ENCODE peak calls at places on chromosomes 6 and 20, in five cellular contexts. One of them, this sample, is unnamed.
A peak's percentile ranks its signal among the peaks of the same experiment; 100 is the strongest.

GRCh38 chr20:39986231-39986904 is 702.7 kb downstream of the MAFB start:
- DNase-seq in mesothelial cell of epicardium: no peak
- DNase-seq in stimulated activated CD4-positive, alpha-beta T cell treated with anti-CD3 and anti-CD28 coated beads, Interleukin-2, amount 100 ng/mL, for 48 hours: no peak
- DNase-seq in hypothalamus: no peak
- DNase-seq in AG09309: no peak
- DNase-seq in this sample: peak; percentile 12

GRCh38 chr20:48236485-48237055 is 451.3 kb upstream of the SULF2 start:
- DNase-seq in stimulated activated CD4-positive, alpha-beta T cell treated with anti-CD3 and anti-CD28 coated beads, Interleukin-2, amount 100 ng/mL, for 48 hours: no peak
- DNase-seq in hypothalamus: no peak
- DNase-seq in AG09309: no peak
- DNase-seq in mesothelial cell of epicardium: no peak
- DNase-seq in this sample: no peak

GRCh38 chr6:39298061-39298460 is 16.2 kb downstream of the KCNK17 start:
- DNase-seq in stimulated activated CD4-positive, alpha-beta T cell treated with anti-CD3 and anti-CD28 coated beads, Interleukin-2, amount 100 ng/mL, for 48 hours: no peak
- DNase-seq in mesothelial cell of epicardium: no peak
- DNase-seq in hypothalamus: no peak
- DNase-seq in AG09309: no peak
- DNase-seq in this sample: no peak

GRCh38 chr6:141103246-141103645 is 1029.5 kb upstream of the GJE1 start:
- DNase-seq in stimulated activated CD4-positive, alpha-beta T cell treated with anti-CD3 and anti-CD28 coated beads, Interleukin-2, amount 100 ng/mL, for 48 hours: no peak
- DNase-seq in hypothalamus: no peak
- DNase-seq in AG09309: peak; percentile 40
- DNase-seq in mesothelial cell of epicardium: no peak
- DNase-seq in this sample: peak; percentile 13

GRCh38 chr6:16092990-16093389 is 35.9 kb upstream of the MYLIP start:
- DNase-seq in hypothalamus: no peak
- DNase-seq in stimulated activated CD4-positive, alpha-beta T cell treated with anti-CD3 and anti-CD28 coated beads, Interleukin-2, amount 100 ng/mL, for 48 hours: no peak
- DNase-seq in mesothelial cell of epicardium: no peak
- DNase-seq in AG09309: no peak
- DNase-seq in this sample: no peak

GRCh38 chr20:36808317-36809257 is 35.0 kb upstream of the DSN1 start:
- DNase-seq in stimulated activated CD4-positive, alpha-beta T cell treated with anti-CD3 and anti-CD28 coated beads, Interleukin-2, amount 100 ng/mL, for 48 hours: peak; percentile 84
- DNase-seq in mesothelial cell of epicardium: no peak
- DNase-seq in hypothalamus: no peak
- DNase-seq in AG09309: peak; percentile 40
- DNase-seq in this sample: peak; percentile 74

GRCh38 chr20:38278763-38279162 is 18.2 kb upstream of the KIAA1755 start:
- DNase-seq in hypothalamus: no peak
- DNase-seq in stimulated activated CD4-positive, alpha-beta T cell treated with anti-CD3 and anti-CD28 coated beads, Interleukin-2, amount 100 ng/mL, for 48 hours: no peak
- DNase-seq in mesothelial cell of epicardium: no peak
- DNase-seq in AG09309: no peak
- DNase-seq in this sample: no peak

GRCh38 chr6:145277358-145278097 is 457.8 kb downstream of the EPM2A start:
- DNase-seq in hypothalamus: no peak
- DNase-seq in mesothelial cell of epicardium: no peak
- DNase-seq in stimulated activated CD4-positive, alpha-beta T cell treated with anti-CD3 and anti-CD28 coated beads, Interleukin-2, amount 100 ng/mL, for 48 hours: no peak
- DNase-seq in AG09309: no peak
- DNase-seq in this sample: no peak

GRCh38 chr20:22339091-22339881 is 245.1 kb downstream of the FOXA2 start:
- DNase-seq in stimulated activated CD4-positive, alpha-beta T cell treated with anti-CD3 and anti-CD28 coated beads, Interleukin-2, amount 100 ng/mL, for 48 hours: peak; percentile 13
- DNase-seq in hypothalamus: no peak
- DNase-seq in mesothelial cell of epicardium: no peak
- DNase-seq in AG09309: peak; percentile 31
- DNase-seq in this sample: peak; percentile 85

GRCh38 chr20:62133051-62133845 is 9.9 kb downstream of the PSMA7 start:
- DNase-seq in hypothalamus: no peak
- DNase-seq in stimulated activated CD4-positive, alpha-beta T cell treated with anti-CD3 and anti-CD28 coated beads, Interleukin-2, amount 100 ng/mL, for 48 hours: no peak
- DNase-seq in mesothelial cell of epicardium: no peak
- DNase-seq in AG09309: no peak
- DNase-seq in this sample: no peak

GRCh38 chr6:26327450-26328264 is 37.3 kb upstream of the BTN3A2 start:
- DNase-seq in hypothalamus: no peak
- DNase-seq in AG09309: no peak
- DNase-seq in mesothelial cell of epicardium: no peak
- DNase-seq in stimulated activated CD4-positive, alpha-beta T cell treated with anti-CD3 and anti-CD28 coated beads, Interleukin-2, amount 100 ng/mL, for 48 hours: peak; percentile 70
- DNase-seq in this sample: peak; percentile 80

GRCh38 chr6:13013681-13014550 is 297.3 kb downstream of the PHACTR1 start:
- DNase-seq in hypothalamus: no peak
- DNase-seq in stimulated activated CD4-positive, alpha-beta T cell treated with anti-CD3 and anti-CD28 coated beads, Interleukin-2, amount 100 ng/mL, for 48 hours: no peak
- DNase-seq in mesothelial cell of epicardium: no peak
- DNase-seq in AG09309: no peak
- DNase-seq in this sample: peak; percentile 5

GRCh38 chr20:36604952-36605308 is 649 bp upstream of the RAB5IF start:
- DNase-seq in mesothelial cell of epicardium: no peak
- DNase-seq in hypothalamus: no peak
- DNase-seq in stimulated activated CD4-positive, alpha-beta T cell treated with anti-CD3 and anti-CD28 coated beads, Interleukin-2, amount 100 ng/mL, for 48 hours: peak; percentile 26
- DNase-seq in AG09309: no peak
- DNase-seq in this sample: no peak

GRCh38 chr20:53163486-53163885 is 191.3 kb downstream of the TSHZ2 start:
- DNase-seq in hypothalamus: no peak
- DNase-seq in mesothelial cell of epicardium: no peak
- DNase-seq in AG09309: peak; percentile 8
- DNase-seq in stimulated activated CD4-positive, alpha-beta T cell treated with anti-CD3 and anti-CD28 coated beads, Interleukin-2, amount 100 ng/mL, for 48 hours: no peak
- DNase-seq in this sample: peak; percentile 29

GRCh38 chr20:18252597-18253451 is 35.5 kb upstream of the ZNF133 start:
- DNase-seq in stimulated activated CD4-positive, alpha-beta T cell treated with anti-CD3 and anti-CD28 coated beads, Interleukin-2, amount 100 ng/mL, for 48 hours: no peak
- DNase-seq in mesothelial cell of epicardium: no peak
- DNase-seq in hypothalamus: no peak
- DNase-seq in AG09309: no peak
- DNase-seq in this sample: no peak

GRCh38 chr6:150314230-150315188 is 54.3 kb upstream of the IYD start:
- DNase-seq in mesothelial cell of epicardium: no peak
- DNase-seq in stimulated activated CD4-positive, alpha-beta T cell treated with anti-CD3 and anti-CD28 coated beads, Interleukin-2, amount 100 ng/mL, for 48 hours: no peak
- DNase-seq in hypothalamus: no peak
- DNase-seq in AG09309: no peak
- DNase-seq in this sample: no peak

GRCh38 chr20:18926972-18927371 is 113.4 kb downstream of the SCP2D1 start:
- DNase-seq in stimulated activated CD4-positive, alpha-beta T cell treated with anti-CD3 and anti-CD28 coated beads, Interleukin-2, amount 100 ng/mL, for 48 hours: no peak
- DNase-seq in hypothalamus: no peak
- DNase-seq in AG09309: no peak
- DNase-seq in mesothelial cell of epicardium: no peak
- DNase-seq in this sample: no peak

GRCh38 chr6:127083231-127084015 is 35.0 kb upstream of the RSPO3 start:
- DNase-seq in mesothelial cell of epicardium: no peak
- DNase-seq in stimulated activated CD4-positive, alpha-beta T cell treated with anti-CD3 and anti-CD28 coated beads, Interleukin-2, amount 100 ng/mL, for 48 hours: no peak
- DNase-seq in hypothalamus: no peak
- DNase-seq in AG09309: no peak
- DNase-seq in this sample: no peak

GRCh38 chr6:14095444-14095843 is 22.1 kb upstream of the CD83 start:
- DNase-seq in stimulated activated CD4-positive, alpha-beta T cell treated with anti-CD3 and anti-CD28 coated beads, Interleukin-2, amount 100 ng/mL, for 48 hours: no peak
- DNase-seq in AG09309: no peak
- DNase-seq in mesothelial cell of epicardium: no peak
- DNase-seq in hypothalamus: no peak
- DNase-seq in this sample: no peak

GRCh38 chr6:36442083-36442670 is 477 bp downstream of the PXT1 start:
- DNase-seq in AG09309: no peak
- DNase-seq in hypothalamus: no peak
- DNase-seq in stimulated activated CD4-positive, alpha-beta T cell treated with anti-CD3 and anti-CD28 coated beads, Interleukin-2, amount 100 ng/mL, for 48 hours: no peak
- DNase-seq in mesothelial cell of epicardium: no peak
- DNase-seq in this sample: no peak

GRCh38 chr20:15154070-15154469 is 816.7 kb upstream of the FLRT3 start:
- DNase-seq in AG09309: no peak
- DNase-seq in hypothalamus: no peak
- DNase-seq in mesothelial cell of epicardium: no peak
- DNase-seq in stimulated activated CD4-positive, alpha-beta T cell treated with anti-CD3 and anti-CD28 coated beads, Interleukin-2, amount 100 ng/mL, for 48 hours: no peak
- DNase-seq in this sample: no peak

GRCh38 chr6:24543683-24544082 is 48.9 kb downstream of the ALDH5A1 start:
- DNase-seq in AG09309: no peak
- DNase-seq in mesothelial cell of epicardium: no peak
- DNase-seq in stimulated activated CD4-positive, alpha-beta T cell treated with anti-CD3 and anti-CD28 coated beads, Interleukin-2, amount 100 ng/mL, for 48 hours: no peak
- DNase-seq in hypothalamus: no peak
- DNase-seq in this sample: no peak

This sample was measured in fibroblast of pulmonary artery.